ENCODE peak calls at places on chromosomes 5 and 9, in seven cellular contexts. A is CD4-positive, alpha-beta T cell; X is GM23338; G is type B pancreatic cell; K is spleen; W is fibroblast of mammary gland; R is HFFc6. B is an unnamed sample.

GRCh38 chr5:169710675-169711074 is 73.6 kb downstream of the DOCK2 start:
- DNase-seq in W (no peak), G (no peak), A (no peak), R (no peak), X (no peak), K (no peak), B (no peak)

GRCh38 chr5:149785341-149785740 is 55.2 kb downstream of the PPARGC1B start:
- DNase-seq in K (no peak), X (no peak), W (no peak), R (no peak), A (no peak), G (no peak), B (no peak)

GRCh38 chr5:35308391-35308790 is 78.1 kb upstream of the PRLR start:
- DNase-seq in G (no peak), X (peak; percentile 16), K (no peak), W (no peak), A (no peak), R (no peak), B (no peak)

GRCh38 chr9:126491256-126491879 is 122.4 kb upstream of the LMX1B start:
- DNase-seq in W (peak; percentile 62), R (peak; percentile 42), A (peak; percentile 44), K (peak; percentile 61), X (peak; percentile 78), G (no peak), B (no peak)

GRCh38 chr9:130181645-130182044 is 9.4 kb downstream of the NCS1 start:
- DNase-seq in R (no peak), X (no peak), W (no peak), G (no peak), K (no peak), A (no peak), B (no peak)

GRCh38 chr5:145283101-145283500 is 552.0 kb downstream of the PRELID2 start:
- DNase-seq in R (no peak), W (no peak), G (no peak), X (no peak), K (no peak), A (no peak), B (no peak)

GRCh38 chr9:5500441-5501235 is 9.7 kb upstream of the PDCD1LG2 start:
- DNase-seq in W (peak; percentile 67), R (no peak), X (no peak), G (no peak), A (no peak), K (no peak), B (no peak)

GRCh38 chr5:169978744-169979143 is 1.6 kb downstream of the INSYN2B start:
- DNase-seq in K (no peak), A (no peak), G (no peak), W (peak; percentile 19), R (no peak), X (no peak), B (no peak)

GRCh38 chr9:125807065-125807464 is 59.9 kb downstream of the PBX3 start:
- DNase-seq in A (no peak), K (no peak), W (peak; percentile 61), R (peak; percentile 63), G (no peak), X (no peak), B (no peak)

GRCh38 chr9:105044458-105044857 is 116.5 kb upstream of the ABCA1 start:
- DNase-seq in K (no peak), A (no peak), R (no peak), X (no peak), W (no peak), G (no peak), B (no peak)

GRCh38 chr9:75148551-75148950 is 60.2 kb downstream of the OSTF1 start:
- DNase-seq in G (no peak), X (no peak), K (no peak), W (peak; percentile 75), R (peak; percentile 96), A (no peak), B (no peak)

GRCh38 chr5:4730279-4730678 is 409.9 kb upstream of the ADAMTS16 start:
- DNase-seq in X (no peak), K (no peak), A (no peak), W (no peak), R (no peak), G (no peak), B (no peak)

GRCh38 chr5:50655810-50656205 is 10.6 kb upstream of the PARP8 start:
- DNase-seq in A (no peak), W (no peak), K (no peak), X (no peak), R (no peak), G (no peak), B (no peak)

GRCh38 chr9:79471577-79472543 is 99.9 kb upstream of the TLE4 start:
- DNase-seq in K (no peak), X (peak; percentile 13), R (peak; percentile 63), G (no peak), W (peak; percentile 32), A (peak; percentile 16), B (no peak)

GRCh38 chr5:125189451-125190051 is 443.1 kb upstream of the ZNF608 start:
- DNase-seq in W (peak; percentile 75), R (no peak), G (no peak), X (no peak), A (no peak), K (no peak), B (no peak)

GRCh38 chr9:126043691-126044090 is 282.9 kb upstream of the MVB12B start:
- DNase-seq in G (no peak), K (no peak), A (no peak), R (no peak), W (no peak), X (no peak), B (no peak)

GRCh38 chr9:117234178-117234577 is 180.7 kb downstream of the ASTN2 start:
- DNase-seq in G (no peak), W (no peak), R (no peak), A (no peak), X (no peak), K (no peak), B (no peak)

GRCh38 chr5:122844916-122845252 is 529 bp upstream of the SNX24 start:
- DNase-seq in W (no peak), G (no peak), R (no peak), A (peak; percentile 2), X (no peak), K (no peak), B (no peak)

GRCh38 chr9:76583256-76583655 is 124.3 kb downstream of the GCNT1 start:
- DNase-seq in X (no peak), R (no peak), G (no peak), K (no peak), W (no peak), A (no peak), B (no peak)

DNA sequence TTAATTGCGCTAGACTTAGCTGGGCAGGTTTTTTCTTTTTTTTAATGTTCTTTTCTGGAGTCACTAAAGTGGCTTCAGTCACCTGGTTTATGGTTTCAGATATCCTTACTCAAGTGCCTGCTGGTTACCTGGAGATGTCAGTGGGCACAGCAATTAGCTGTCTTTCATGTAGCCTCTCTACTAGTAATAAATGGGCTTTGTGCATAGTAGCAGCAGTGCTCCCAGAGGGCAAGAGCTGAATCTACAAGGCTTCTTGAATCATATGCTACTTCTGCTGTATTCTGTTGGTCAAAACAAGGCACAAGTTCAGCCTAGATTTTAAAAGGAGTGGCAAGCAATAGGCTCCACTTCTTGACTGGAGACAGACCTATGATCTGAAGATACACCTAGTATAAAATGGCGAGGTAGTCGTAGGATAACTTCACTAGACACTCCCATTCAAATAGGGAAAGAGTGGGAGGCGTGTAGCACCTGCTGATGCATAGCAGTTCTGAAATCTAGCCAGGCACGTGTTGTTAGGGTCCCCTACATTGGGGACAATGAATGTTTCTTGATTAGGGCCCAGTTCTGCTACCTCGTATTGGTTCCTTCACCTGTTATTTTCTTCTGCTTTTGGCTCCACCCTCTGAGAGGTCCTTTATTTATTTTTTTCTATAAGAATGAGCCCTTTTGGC is 7.0 kb downstream of the SCAMP1 start:
- DNase-seq in G (no peak), K (no peak), R (no peak), X (peak; percentile 33), W (no peak), A (no peak), B (no peak)
- TF ChIP-seq CTCF in G (peak; percentile 27), K (no peak), R (no peak), X (no peak), W (no peak), A (no peak), B (no peak)

GRCh38 chr5:65100846-65101678 is 332.3 kb downstream of the CWC27 start:
- DNase-seq in A (no peak), R (peak; percentile 67), K (no peak), G (no peak), W (peak; percentile 89), X (peak; percentile 92), B (no peak)
- TF ChIP-seq CTCF in A (no peak), R (peak; percentile 87), K (no peak), G (peak; percentile 69), W (peak; percentile 85), X (peak; percentile 80), B (peak; percentile 56)

DNA sequence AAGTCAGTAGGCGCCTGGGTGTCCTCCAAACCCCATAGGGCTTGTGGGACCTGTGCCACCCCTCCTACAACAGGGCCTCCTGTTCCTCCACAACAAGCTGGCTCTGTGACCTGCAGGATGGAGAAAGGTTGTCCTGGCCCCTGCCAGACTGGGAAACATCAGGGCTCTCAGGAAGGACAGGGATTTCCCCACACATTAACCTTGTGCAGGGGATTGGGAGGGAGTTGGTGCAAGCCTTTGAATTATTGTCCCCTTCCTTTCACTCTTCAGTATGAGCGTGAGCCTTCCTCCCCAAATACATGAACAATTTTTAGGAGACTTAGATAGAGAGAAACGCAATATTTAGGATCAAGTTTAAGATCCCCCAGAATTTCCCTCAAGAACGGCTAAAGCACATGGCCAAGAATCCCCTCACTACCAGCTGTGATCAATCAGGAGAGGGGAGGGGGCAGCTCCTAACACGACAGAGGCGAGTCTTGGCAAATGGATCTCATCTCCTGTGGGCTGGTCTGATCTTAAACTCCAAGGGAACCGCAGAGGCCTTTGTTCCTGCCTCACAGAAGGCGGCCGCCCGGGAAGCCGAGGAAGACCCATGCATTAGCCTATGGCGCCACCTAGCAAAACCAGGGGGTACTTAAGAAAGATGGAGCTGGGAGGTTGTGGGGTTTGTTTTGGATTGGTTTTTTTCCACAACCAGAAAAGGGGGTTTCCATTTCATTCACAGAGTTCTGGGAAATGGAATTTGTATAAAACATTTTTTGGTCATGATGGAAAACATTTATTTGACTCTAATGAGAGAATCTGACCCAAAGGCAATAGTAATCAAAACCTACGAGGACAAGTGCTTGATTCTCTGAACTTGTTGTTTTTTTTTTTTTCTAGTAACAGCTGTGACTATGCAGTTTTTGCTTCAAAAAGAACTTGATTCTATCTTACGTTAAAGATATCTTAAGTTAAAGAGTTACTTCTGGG is 36.1 kb upstream of the OSMR start:
- DNase-seq in X (peak; percentile 92), A (no peak), R (peak; percentile 74), G (peak; percentile 84), W (peak; percentile 90), K (peak; percentile 82), B (peak; percentile 58)
- TF ChIP-seq CTCF in X (peak; percentile 88), A (peak; percentile 30), R (peak; percentile 91), G (peak; percentile 95), W (peak; percentile 98), K (peak; percentile 44), B (peak; percentile 90)

DNA sequence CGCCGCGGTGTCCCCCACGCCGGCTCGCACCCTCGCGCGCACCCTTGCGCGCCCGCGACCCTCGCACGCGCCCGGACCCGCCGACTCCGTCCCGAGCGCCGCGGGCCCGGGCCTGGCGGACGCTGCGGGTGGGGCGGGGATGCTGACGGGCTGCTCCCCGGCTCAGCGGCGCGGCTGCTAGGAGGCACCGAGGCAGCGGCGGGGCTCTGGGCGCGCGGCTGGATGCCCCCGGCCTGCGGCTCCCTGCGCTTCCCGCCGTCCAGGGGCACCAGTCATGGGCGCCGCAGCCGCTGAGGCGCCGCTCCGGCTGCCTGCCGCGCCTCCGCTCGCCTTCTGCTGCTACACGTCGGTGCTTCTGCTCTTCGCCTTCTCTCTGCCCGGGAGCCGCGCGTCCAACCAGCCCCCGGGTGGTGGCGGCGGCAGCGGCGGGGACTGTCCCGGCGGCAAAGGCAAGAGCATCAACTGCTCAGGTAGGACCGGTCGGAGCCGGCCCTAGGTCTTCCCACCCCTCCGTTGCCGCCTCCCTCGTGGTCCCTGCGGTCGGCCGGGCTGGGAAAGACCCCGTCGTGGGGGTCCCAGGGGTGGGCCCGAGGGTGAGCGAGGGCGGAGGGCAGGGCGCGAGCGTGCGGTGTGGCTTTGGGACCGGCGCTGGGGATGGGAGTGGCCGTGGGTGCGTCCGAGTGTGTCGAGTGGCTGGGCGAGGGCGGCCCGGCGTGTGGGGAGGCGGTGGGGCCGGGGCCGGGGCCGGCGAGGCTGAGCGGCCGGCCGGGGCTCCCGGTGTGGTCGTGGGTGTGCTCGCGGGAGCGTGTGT is 527 bp downstream of the TMEFF1 start:
- DNase-seq in K (peak; percentile 78), A (no peak), X (peak; percentile 57), G (peak; percentile 74), W (peak; percentile 16), R (peak; percentile 2), B (no peak)
- TF ChIP-seq CTCF in K (no peak), A (no peak), X (no peak), G (no peak), W (no peak), R (no peak), B (no peak)

B was measured in D721Med.